ENCODE peak calls at places on chromosome 14, in six cellular contexts. I is A549, Z is HepG2, G is K562, O is GM12878, T is endothelial cell of umbilical vein. Q is an unnamed sample.

GRCh38 chr14:94010625-94011024 is 13.5 kb downstream of the CCDC197 start:
- DNase-seq in I (no peak), Z (no peak), G (no peak), O (no peak), T (no peak), Q (no peak)

GRCh38 chr14:26984318-26985177 is 386.7 kb upstream of the NOVA1 start:
- DNase-seq in I (peak), Z (peak), G (peak), O (no peak), T (peak), Q (peak)

GRCh38 chr14:62674833-62675232 is 370.4 kb downstream of the KCNH5 start:
- DNase-seq in I (no peak), Z (no peak), G (no peak), O (no peak), T (no peak), Q (peak)

GRCh38 chr14:99565383-99565782 is 38.6 kb downstream of the CCDC85C start:
- DNase-seq in I (no peak), Z (no peak), G (no peak), O (no peak), T (no peak), Q (no peak)

GRCh38 chr14:86574026-86574777 is 1044.3 kb downstream of the FLRT2 start:
- DNase-seq in I (no peak), Z (peak), G (no peak), O (no peak), T (no peak), Q (no peak)

GRCh38 chr14:76396714-76397187 is 20.8 kb downstream of the ESRRB start:
- DNase-seq in I (no peak), Z (peak), G (no peak), O (no peak), T (no peak), Q (no peak)

GRCh38 chr14:54877703-54878021 is 25.0 kb downstream of the GCH1 start:
- DNase-seq in I (no peak), Z (no peak), G (no peak), O (no peak), T (no peak), Q (no peak)

GRCh38 chr14:60247994-60248696 is 876 bp upstream of the PPM1A start:
- DNase-seq in I (peak), Z (peak), G (peak), O (peak), T (peak), Q (peak)

GRCh38 chr14:104970231-104971068 is 7.7 kb downstream of the AHNAK2 start:
- DNase-seq in I (peak), Z (no peak), G (peak), O (no peak), T (peak), Q (no peak)

GRCh38 chr14:22644305-22644635 is at the start of gene OR6J1:
- DNase-seq in I (no peak), Z (no peak), G (no peak), O (no peak), T (no peak), Q (no peak)

GRCh38 chr14:79749051-79749450 is 462.3 kb downstream of the DIO2 start:
- DNase-seq in I (no peak), Z (no peak), G (no peak), O (no peak), T (no peak), Q (no peak)

GRCh38 chr14:72745546-72745945 is 148.4 kb downstream of the DPF3 start:
- DNase-seq in I (no peak), Z (no peak), G (no peak), O (no peak), T (peak), Q (no peak)

GRCh38 chr14:84209021-84209420 is 1320.9 kb upstream of the FLRT2 start:
- DNase-seq in I (no peak), Z (no peak), G (no peak), O (no peak), T (no peak), Q (no peak)

GRCh38 chr14:23141706-23142467 is 22.8 kb upstream of the CEBPE start:
- DNase-seq in I (peak), Z (no peak), G (no peak), O (no peak), T (no peak), Q (no peak)

GRCh38 chr14:75470238-75470797 is 42.5 kb downstream of the JDP2 start:
- DNase-seq in I (no peak), Z (no peak), G (no peak), O (no peak), T (no peak), Q (no peak)

GRCh38 chr14:53032161-53032803 is 81.4 kb upstream of the FERMT2 start:
- DNase-seq in I (peak), Z (peak), G (no peak), O (no peak), T (peak), Q (no peak)

GRCh38 chr14:68566075-68566474 is 226.8 kb downstream of the ZFP36L1 start:
- DNase-seq in I (no peak), Z (peak), G (no peak), O (no peak), T (no peak), Q (no peak)

GRCh38 chr14:70045715-70046535 is 142.8 kb downstream of the SLC8A3 start:
- DNase-seq in I (peak), Z (peak), G (peak), O (no peak), T (peak), Q (peak)

GRCh38 chr14:38255408-38255672 is 553 bp downstream of the CLEC14A start:
- DNase-seq in I (peak), Z (no peak), G (no peak), O (no peak), T (no peak), Q (no peak)

GRCh38 chr14:34023824-34024767 is 73.2 kb upstream of the EGLN3 start:
- DNase-seq in I (no peak), Z (peak), G (no peak), O (no peak), T (no peak), Q (no peak)

GRCh38 chr14:32480337-32480736 is 151.2 kb downstream of the AKAP6 start:
- DNase-seq in I (no peak), Z (no peak), G (no peak), O (no peak), T (no peak), Q (no peak)

GRCh38 chr14:60878536-60878935 is 102.3 kb downstream of the TRMT5 start:
- DNase-seq in I (no peak), Z (no peak), G (no peak), O (no peak), T (no peak), Q (no peak)

GRCh38 chr14:68782091-68782981 is 10.5 kb downstream of the ZFP36L1 start:
- DNase-seq in I (no peak), Z (no peak), G (no peak), O (no peak), T (no peak), Q (no peak)

GRCh38 chr14:76168531-76168930 is 16.8 kb downstream of the GPATCH2L start:
- DNase-seq in I (peak), Z (no peak), G (no peak), O (no peak), T (no peak), Q (no peak)

GRCh38 chr14:97771340-97772045 is 974.3 kb downstream of the VRK1 start:
- DNase-seq in I (no peak), Z (no peak), G (no peak), O (no peak), T (no peak), Q (no peak)

GRCh38 chr14:21612324-21612723 is 22.4 kb downstream of the OR10G2 start:
- DNase-seq in I (no peak), Z (no peak), G (no peak), O (peak), T (no peak), Q (peak)

GRCh38 chr14:30854492-30854891 is 19.9 kb upstream of the COCH start:
- DNase-seq in I (no peak), Z (no peak), G (no peak), O (peak), T (no peak), Q (no peak)

GRCh38 chr14:56131865-56132830 is 13.9 kb downstream of the PELI2 start:
- DNase-seq in I (no peak), Z (no peak), G (no peak), O (no peak), T (no peak), Q (no peak)

GRCh38 chr14:86777950-86778602 is 1214.9 kb downstream of the GALC start:
- DNase-seq in I (no peak), Z (peak), G (no peak), O (no peak), T (no peak), Q (no peak)

GRCh38 chr14:27528328-27528727 is 930.5 kb upstream of the NOVA1 start:
- DNase-seq in I (peak), Z (peak), G (peak), O (no peak), T (peak), Q (peak)

GRCh38 chr14:69214376-69214775 is 23.1 kb downstream of the EXD2 start:
- DNase-seq in I (peak), Z (no peak), G (no peak), O (no peak), T (no peak), Q (no peak)

GRCh38 chr14:69711065-69711464 is 55.9 kb upstream of the SRSF5 start:
- DNase-seq in I (no peak), Z (no peak), G (no peak), O (no peak), T (no peak), Q (no peak)

GRCh38 chr14:35161231-35161630 is 38.9 kb downstream of the PRORP start:
- DNase-seq in I (peak), Z (no peak), G (no peak), O (no peak), T (peak), Q (no peak)

GRCh38 chr14:78173266-78174001 is 3.3 kb downstream of the NRXN3 start:
- DNase-seq in I (no peak), Z (no peak), G (no peak), O (no peak), T (no peak), Q (no peak)

GRCh38 chr14:70121521-70121920 is 67.2 kb downstream of the SLC8A3 start:
- DNase-seq in I (no peak), Z (no peak), G (no peak), O (no peak), T (no peak), Q (no peak)

GRCh38 chr14:34078117-34078743 is 127.4 kb upstream of the EGLN3 start:
- DNase-seq in I (peak), Z (no peak), G (peak), O (no peak), T (no peak), Q (peak)

GRCh38 chr14:94173471-94173884 is 644 bp upstream of the PPP4R4 start:
- DNase-seq in I (no peak), Z (no peak), G (no peak), O (no peak), T (no peak), Q (peak)

GRCh38 chr14:53001787-53002378 is 51.0 kb upstream of the FERMT2 start:
- DNase-seq in I (no peak), Z (peak), G (no peak), O (no peak), T (no peak), Q (no peak)

GRCh38 chr14:49460647-49461046 is 125.5 kb downstream of the RPS29 start:
- DNase-seq in I (no peak), Z (no peak), G (no peak), O (no peak), T (no peak), Q (no peak)

GRCh38 chr14:74347096-74347794 is 1.0 kb upstream of the VRTN start:
- DNase-seq in I (no peak), Z (no peak), G (no peak), O (no peak), T (no peak), Q (no peak)

GRCh38 chr14:74348241-74348734 is at the start of gene VRTN:
- DNase-seq in I (no peak), Z (no peak), G (no peak), O (no peak), T (no peak), Q (no peak)

GRCh38 chr14:74348735-74349463 is 628 bp downstream of the VRTN start:
- DNase-seq in I (no peak), Z (no peak), G (peak), O (no peak), T (no peak), Q (no peak)

GRCh38 chr14:74346341-74346740 is 1.9 kb upstream of the VRTN start:
- DNase-seq in I (no peak), Z (no peak), G (no peak), O (no peak), T (no peak), Q (no peak)

DNA sequence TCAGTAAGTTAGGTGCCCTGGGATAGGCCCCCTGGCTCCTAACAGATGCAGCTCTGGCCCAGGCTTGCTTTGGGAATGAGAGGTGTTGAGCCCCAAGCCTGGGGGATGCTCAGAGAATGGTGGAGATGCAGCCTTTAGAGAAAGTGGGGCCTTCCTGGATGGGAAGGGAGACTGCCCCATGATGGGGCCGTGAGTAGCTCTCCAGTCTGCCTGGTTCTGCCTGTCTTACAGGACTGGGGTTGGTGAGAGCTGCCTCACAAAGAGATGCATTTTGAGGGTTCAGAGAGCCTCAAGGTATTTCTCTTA is 523 bp upstream of the VRTN start:
- DNase-seq in I (no peak), Z (no peak), G (no peak), O (no peak), T (no peak), Q (no peak)
- TF ChIP-seq MYC in I (no peak), Z (no peak), G (no peak), O (no peak), T (no peak), Q (no peak)

DNA sequence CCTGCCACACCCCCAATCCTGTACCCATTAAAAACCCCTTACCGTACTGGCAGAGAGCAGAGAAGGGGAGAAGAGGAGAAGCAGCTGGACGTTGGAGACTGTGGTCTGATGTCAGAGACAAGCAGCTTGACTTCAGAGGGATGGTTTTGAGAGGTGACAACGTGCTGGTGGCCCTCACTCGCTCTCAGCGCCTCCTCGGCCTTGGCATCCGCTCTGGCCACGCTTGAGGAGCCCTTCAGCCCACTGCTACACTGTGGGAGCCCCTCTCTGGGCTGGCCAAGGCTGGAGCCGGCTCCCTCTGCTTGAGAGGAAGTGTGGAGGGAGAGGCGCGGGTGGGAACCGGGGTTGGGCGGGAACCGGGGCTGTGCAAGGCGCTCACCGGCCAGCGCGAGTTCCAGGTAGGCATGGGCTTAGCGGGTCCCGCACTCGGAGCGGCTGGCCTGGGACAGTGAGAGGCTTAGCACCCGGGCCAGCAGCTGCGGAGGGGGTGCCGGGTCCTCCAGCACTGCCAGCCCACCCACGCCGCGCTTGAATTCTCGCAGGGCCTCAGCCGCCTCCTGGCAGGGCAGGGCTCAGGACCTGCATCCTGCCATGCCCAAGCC is 67.6 kb upstream of the PPP4R3A start:
- DNase-seq in I (no peak), Z (no peak), G (no peak), O (no peak), T (no peak), Q (no peak)
- TF ChIP-seq MYC in I (no peak), Z (no peak), G (no peak), O (no peak), T (no peak), Q (no peak)

GRCh38 chr14:87916886-87917275 is 76.1 kb downstream of the GALC start:
- DNase-seq in I (no peak), Z (no peak), G (no peak), O (no peak), T (no peak), Q (no peak)
- TF ChIP-seq MYC in I (no peak), Z (no peak), G (no peak), O (no peak), T (no peak), Q (no peak)

GRCh38 chr14:45083622-45083978 is 316 bp upstream of the PRPF39 start:
- DNase-seq in I (no peak), Z (no peak), G (no peak), O (no peak), T (no peak), Q (no peak)
- TF ChIP-seq MYC in I (no peak), Z (no peak), G (no peak), O (no peak), T (no peak), Q (no peak)

DNA sequence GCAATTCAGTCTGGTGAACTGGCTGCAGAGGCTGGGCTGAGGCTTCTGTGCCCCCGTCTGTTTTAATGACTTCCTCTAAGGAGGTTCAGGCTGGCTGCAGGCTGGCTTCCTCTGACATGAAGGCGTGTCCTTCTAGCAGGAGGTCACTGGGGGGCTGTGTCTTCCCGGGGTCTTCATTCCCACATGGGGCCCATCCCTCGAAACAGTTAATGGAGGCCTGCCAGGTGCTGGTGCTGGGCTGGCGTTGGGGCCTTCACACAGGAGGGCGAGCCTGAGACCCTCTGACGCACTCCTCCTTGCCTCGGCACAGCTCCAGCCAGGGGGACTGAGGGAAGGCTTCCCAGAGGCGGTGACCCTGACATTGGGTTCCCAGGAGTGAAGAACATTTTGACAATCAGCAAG is 57.7 kb upstream of the DLK1 start:
- DNase-seq in I (no peak), Z (no peak), G (no peak), O (no peak), T (no peak), Q (peak)
- TF ChIP-seq MYC in I (no peak), Z (no peak), G (no peak), O (no peak), T (no peak), Q (no peak)

DNA sequence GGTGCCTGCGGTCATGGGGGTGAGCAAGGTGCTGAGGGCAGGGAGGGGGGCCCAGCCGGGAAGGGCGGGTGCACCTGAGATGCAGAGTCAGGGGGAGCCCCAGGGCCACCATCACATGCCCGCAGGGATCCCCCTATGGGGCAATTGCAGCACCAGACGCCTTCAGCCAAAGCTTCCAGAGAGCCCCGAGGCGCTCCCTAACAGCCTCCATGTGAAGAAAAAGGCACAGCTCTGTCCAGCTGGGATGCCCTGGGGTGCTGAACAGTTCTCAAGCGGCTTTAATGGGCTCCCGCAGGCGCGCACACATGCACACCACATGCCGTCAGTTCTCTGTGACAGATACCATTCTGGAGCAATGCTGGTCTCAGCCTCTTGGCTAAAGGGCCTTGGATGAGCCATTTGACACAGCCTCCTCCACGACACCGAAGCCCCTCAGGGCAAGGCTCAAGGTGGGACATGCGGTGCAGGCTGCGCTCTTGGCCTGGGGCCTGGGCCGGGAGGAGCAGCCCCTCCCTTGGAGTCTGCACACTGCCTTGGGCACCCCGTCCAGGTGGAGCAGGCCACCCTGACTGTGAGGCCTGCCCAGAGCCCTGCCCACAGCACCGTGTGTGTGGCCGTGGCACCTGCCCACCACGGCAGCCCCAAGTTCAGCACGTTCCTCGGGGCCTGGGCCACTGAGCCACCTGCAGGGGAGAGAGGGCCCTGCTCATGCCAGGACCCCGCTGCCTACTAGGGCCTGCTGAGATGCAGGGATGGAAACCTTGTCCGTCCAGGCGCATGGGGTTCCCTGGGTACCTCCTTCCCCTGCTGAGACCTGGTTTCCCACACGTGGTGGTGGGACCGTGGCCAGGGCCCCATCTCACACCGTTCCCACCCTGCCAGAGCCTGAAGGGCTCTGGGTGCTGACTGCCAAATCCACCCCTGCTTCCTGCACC is 7.7 kb downstream of the XRCC3 start:
- DNase-seq in I (no peak), Z (no peak), G (no peak), O (no peak), T (no peak), Q (no peak)
- TF ChIP-seq MYC in I (no peak), Z (no peak), G (no peak), O (no peak), T (no peak), Q (no peak)

GRCh38 chr14:101234588-101234937 is 326.7 kb upstream of the DIO3 start:
- DNase-seq in I (no peak), Z (no peak), G (no peak), O (no peak), T (no peak), Q (no peak)

GRCh38 chr14:101233861-101234587 is 327.3 kb upstream of the DIO3 start:
- DNase-seq in I (no peak), Z (no peak), G (no peak), O (no peak), T (no peak), Q (no peak)

GRCh38 chr14:101236496-101237240 is 324.6 kb upstream of the DIO3 start:
- DNase-seq in I (no peak), Z (peak), G (no peak), O (no peak), T (no peak), Q (no peak)

GRCh38 chr14:101235872-101236221 is 325.4 kb upstream of the DIO3 start:
- DNase-seq in I (no peak), Z (no peak), G (no peak), O (no peak), T (no peak), Q (no peak)

GRCh38 chr14:101235042-101235871 is 326.0 kb upstream of the DIO3 start:
- DNase-seq in I (peak), Z (peak), G (peak), O (no peak), T (peak), Q (peak)
- TF ChIP-seq MYC in I (no peak), Z (no peak), G (no peak), O (no peak), T (no peak), Q (no peak)

DNA sequence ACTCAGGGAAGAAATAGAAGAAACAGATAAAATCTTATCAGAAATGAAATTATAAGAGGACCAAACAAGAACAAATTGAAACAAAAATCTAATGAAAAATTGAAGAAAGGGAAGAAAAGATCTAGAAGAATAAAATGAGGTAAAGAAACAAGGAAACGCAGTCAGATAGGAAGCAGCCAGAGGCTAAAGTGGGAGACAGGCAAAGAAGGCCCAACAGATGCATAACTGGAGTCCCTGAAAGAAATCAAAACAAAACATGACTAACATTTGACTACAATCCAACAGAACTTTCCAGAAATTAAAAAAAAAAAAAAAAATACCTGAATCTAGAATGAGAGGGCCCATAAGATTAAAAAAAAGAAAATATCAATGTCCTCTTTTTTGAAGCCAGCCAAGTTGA is 65.6 kb downstream of the AMN start:
- DNase-seq in I (peak), Z (no peak), G (no peak), O (no peak), T (peak), Q (no peak)
- TF ChIP-seq MYC in I (no peak), Z (no peak), G (no peak), O (no peak), T (no peak), Q (no peak)